ENCODE peak calls at places on chromosomes 6 and 20, in four cellular contexts. V is stimulated activated CD4-positive, alpha-beta T cell treated with anti-CD3 and anti-CD28 coated beads, Interleukin-2, amount 100 ng/mL, for 24 hours; A is bronchial epithelial cell; I is cardiac fibroblast. W is an unnamed sample.

GRCh38 chr6:110813813-110814487 is 1.3 kb downstream of the CDK19 start:
- DNase-seq in V (no peak), I (peak), A (peak), W (no peak)

GRCh38 chr6:52735071-52735470 is 28.2 kb downstream of the GSTA2 start:
- DNase-seq in V (no peak), I (no peak), A (no peak), W (no peak)

GRCh38 chr6:161631676-161632194 is 357.9 kb upstream of the AGPAT4 start:
- DNase-seq in V (no peak), I (peak), A (no peak), W (no peak)

GRCh38 chr6:15470746-15471145 is 192.1 kb downstream of the DTNBP1 start:
- DNase-seq in I (no peak), V (no peak), A (no peak), W (no peak)

GRCh38 chr6:149249370-149250357 is 67.8 kb upstream of the TAB2 start:
- DNase-seq in A (no peak), V (no peak), I (peak), W (no peak)

GRCh38 chr6:148239777-148240462 is 102.7 kb upstream of the SASH1 start:
- DNase-seq in A (no peak), I (peak), V (no peak), W (no peak)

GRCh38 chr6:72182337-72183246 is 296.2 kb downstream of the RIMS1 start:
- DNase-seq in I (peak), V (no peak), A (peak), W (no peak)

GRCh38 chr6:37279366-37280134 is 21.6 kb upstream of the TMEM217 start:
- DNase-seq in A (peak), I (peak), V (no peak), W (no peak)

GRCh38 chr6:131210469-131210868 is 75.2 kb downstream of the AKAP7 start:
- DNase-seq in V (no peak), I (peak), A (no peak), W (no peak)

GRCh38 chr20:21381619-21382018 is 15.7 kb downstream of the NKX2-4 start:
- DNase-seq in A (no peak), I (no peak), V (no peak), W (no peak)

GRCh38 chr6:134720353-134721094 is 229.4 kb downstream of the ALDH8A1 start:
- DNase-seq in A (no peak), V (no peak), I (no peak), W (no peak)

GRCh38 chr20:42595625-42596024 is 594.1 kb downstream of the PTPRT start:
- DNase-seq in V (no peak), A (no peak), I (no peak), W (no peak)

GRCh38 chr6:137776786-137777185 is 90.3 kb upstream of the TNFAIP3 start:
- DNase-seq in V (no peak), I (peak), A (peak), W (no peak)

GRCh38 chr6:112179631-112180030 is 74.7 kb downstream of the LAMA4 start:
- DNase-seq in A (no peak), V (no peak), I (peak), W (no peak)

GRCh38 chr6:6712979-6713514 is 124.5 kb downstream of the LY86 start:
- DNase-seq in V (no peak), A (peak), I (no peak), W (no peak)

GRCh38 chr6:124881898-124882579 is 80.2 kb upstream of the RNF217 start:
- DNase-seq in I (peak), A (peak), V (no peak), W (no peak)

GRCh38 chr6:4969609-4970285 is 34.1 kb downstream of the RPP40 start:
- DNase-seq in I (no peak), V (no peak), A (no peak), W (no peak)

GRCh38 chr6:159720708-159721107 is 6.6 kb upstream of the WTAP start:
- DNase-seq in V (peak), A (peak), I (peak), W (peak)

GRCh38 chr6:79671605-79672266 is 40.6 kb downstream of the SH3BGRL2 start:
- DNase-seq in V (peak), A (peak), I (peak), W (peak)

W was measured in activated T-cell treated with anti-CD3 and anti-CD28 coated beads for 24 hours.